ENCODE peak calls at places on chromosomes 11 and 22, in four cellular contexts. One of them, this sample, is unnamed.

GRCh38 chr11:85752890-85753581 is 57.9 kb downstream of the SYTL2 start:
- DNase-seq in erythroblast: peak; percentile 49
- DNase-seq in astrocyte of the cerebellum: no peak
- DNase-seq in tibial artery: no peak
- DNase-seq in this sample: no peak

GRCh38 chr11:27410301-27410700 is 47.3 kb upstream of the CCDC34 start:
- DNase-seq in erythroblast: no peak
- DNase-seq in astrocyte of the cerebellum: no peak
- DNase-seq in tibial artery: no peak
- DNase-seq in this sample: no peak

GRCh38 chr11:34501500-34501899 is 12.1 kb downstream of the ELF5 start:
- DNase-seq in erythroblast: no peak
- DNase-seq in astrocyte of the cerebellum: peak; percentile 97
- DNase-seq in tibial artery: peak; percentile 32
- DNase-seq in this sample: peak; percentile 36

GRCh38 chr11:67352546-67353316 is 615 bp downstream of the POLD4 start:
- DNase-seq in erythroblast: peak; percentile 78
- DNase-seq in astrocyte of the cerebellum: no peak
- DNase-seq in tibial artery: no peak
- DNase-seq in this sample: no peak

GRCh38 chr11:10302744-10303557 is 1.9 kb upstream of the ADM start:
- DNase-seq in erythroblast: peak; percentile 87
- DNase-seq in astrocyte of the cerebellum: no peak
- DNase-seq in tibial artery: peak; percentile 88
- DNase-seq in this sample: peak; percentile 34

GRCh38 chr11:34425360-34425759 is 13.4 kb upstream of the CAT start:
- DNase-seq in erythroblast: no peak
- DNase-seq in astrocyte of the cerebellum: no peak
- DNase-seq in tibial artery: no peak
- DNase-seq in this sample: no peak

GRCh38 chr11:75028321-75029097 is 39.8 kb downstream of the NEU3 start:
- DNase-seq in erythroblast: no peak
- DNase-seq in astrocyte of the cerebellum: no peak
- DNase-seq in tibial artery: no peak
- DNase-seq in this sample: no peak

GRCh38 chr22:37520754-37521153 is 1.5 kb upstream of the CARD10 start:
- DNase-seq in erythroblast: no peak
- DNase-seq in astrocyte of the cerebellum: no peak
- DNase-seq in tibial artery: no peak
- DNase-seq in this sample: no peak

GRCh38 chr11:126113515-126113957 is 50.9 kb upstream of the CDON start:
- DNase-seq in erythroblast: peak; percentile 70
- DNase-seq in astrocyte of the cerebellum: peak; percentile 70
- DNase-seq in tibial artery: peak; percentile 95
- DNase-seq in this sample: peak; percentile 72

GRCh38 chr11:117851091-117851490 is 25.4 kb downstream of the FXYD6 start:
- DNase-seq in erythroblast: no peak
- DNase-seq in astrocyte of the cerebellum: peak; percentile 55
- DNase-seq in tibial artery: no peak
- DNase-seq in this sample: no peak

GRCh38 chr11:130436171-130436570 is 7.8 kb upstream of the ADAMTS8 start:
- DNase-seq in erythroblast: no peak
- DNase-seq in astrocyte of the cerebellum: no peak
- DNase-seq in tibial artery: no peak
- DNase-seq in this sample: no peak

GRCh38 chr11:16382638-16383380 is 26.5 kb upstream of the SOX6 start:
- DNase-seq in erythroblast: peak; percentile 61
- DNase-seq in astrocyte of the cerebellum: no peak
- DNase-seq in tibial artery: no peak
- DNase-seq in this sample: no peak

GRCh38 chr22:45574069-45574703 is 71.5 kb downstream of the FBLN1 start:
- DNase-seq in erythroblast: no peak
- DNase-seq in astrocyte of the cerebellum: no peak
- DNase-seq in tibial artery: no peak
- DNase-seq in this sample: no peak